ENCODE peak calls at places on chromosomes 4 and X, in six cellular contexts. K, Z, Y, I, M and X are unnamed samples.

GRCh38 chrX:137354851-137355250 is 211.1 kb upstream of the ZIC3 start:
- DNase-seq in K (no peak), Z (no peak), Y (no peak), I (no peak), M (no peak), X (no peak)

GRCh38 chr4:142405021-142405991 is 440.8 kb downstream of the INPP4B start:
- DNase-seq in K (peak; percentile 76), Z (peak; percentile 51), Y (no peak), I (no peak), M (peak; percentile 9), X (no peak)

GRCh38 chrX:78548012-78548411 is 111.1 kb downstream of the RTL3 start:
- DNase-seq in K (peak; percentile 42), Z (no peak), Y (no peak), I (no peak), M (no peak), X (no peak)

GRCh38 chr4:92497141-92497540 is 193.4 kb downstream of the GRID2 start:
- DNase-seq in K (no peak), Z (no peak), Y (no peak), I (no peak), M (no peak), X (no peak)

GRCh38 chr4:15336410-15337184 is 91.2 kb upstream of the C1QTNF7 start:
- DNase-seq in K (peak; percentile 82), Z (no peak), Y (no peak), I (no peak), M (no peak), X (no peak)

GRCh38 chr4:158805628-158806471 is 37.0 kb downstream of the FNIP2 start:
- DNase-seq in K (no peak), Z (no peak), Y (no peak), I (no peak), M (no peak), X (no peak)

GRCh38 chr4:65265526-65265925 is 404.8 kb downstream of the EPHA5 start:
- DNase-seq in K (no peak), Z (no peak), Y (no peak), I (no peak), M (no peak), X (no peak)

GRCh38 chr4:38904090-38904666 is 36.6 kb downstream of the FAM114A1 start:
- DNase-seq in K (no peak), Z (no peak), Y (no peak), I (no peak), M (no peak), X (no peak)

GRCh38 chrX:33592398-33592797 is 381.0 kb upstream of the DMD start:
- DNase-seq in K (no peak), Z (no peak), Y (no peak), I (no peak), M (no peak), X (no peak)

GRCh38 chr4:40842318-40842717 is 92.6 kb downstream of the NSUN7 start:
- DNase-seq in K (peak; percentile 39), Z (no peak), Y (no peak), I (no peak), M (no peak), X (no peak)
- H3K4me3 ChIP-seq in K (no peak overlapping the region), Z (no peak overlapping the region), Y (no peak overlapping the region), I (no peak overlapping the region), M (no peak overlapping the region), X (peak overlapping the region; percentile 39)

GRCh38 chrX:45472968-45473367 is 272.3 kb upstream of the DIPK2B start:
- DNase-seq in K (peak; percentile 65), Z (no peak), Y (no peak), I (no peak), M (no peak), X (no peak)
- H3K27ac ChIP-seq in K (peak overlapping the region; percentile 6), Z (no peak overlapping the region), Y (no peak overlapping the region), I (no peak overlapping the region), M (no peak overlapping the region), X (no peak overlapping the region)

DNA sequence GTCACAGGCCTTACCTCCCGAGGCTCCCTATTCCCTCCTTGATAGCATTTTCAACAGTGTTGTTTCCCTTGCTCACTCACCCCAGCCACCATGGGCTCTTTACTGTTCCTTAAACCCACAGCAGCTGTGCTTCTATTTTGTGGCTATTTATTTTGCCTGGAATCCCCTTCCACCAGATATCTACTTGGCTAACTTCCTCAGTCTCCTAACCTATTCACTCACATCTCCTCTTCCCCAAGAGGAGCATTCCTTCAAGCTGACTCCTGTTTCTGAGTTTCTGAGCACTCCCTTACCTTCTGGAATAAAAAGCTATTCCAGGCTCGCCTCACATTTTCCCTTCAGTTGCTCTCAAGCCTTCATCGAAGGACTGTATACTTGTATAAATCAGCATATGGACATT is 50.5 kb downstream of the CXCL1 start:
- DNase-seq in K (peak; percentile 89), Z (no peak), Y (no peak), I (no peak), M (no peak), X (no peak)
- TF ChIP-seq CTCF in K (no peak), Z (no peak), Y (no peak), I (no peak), M (no peak), X (no peak)

DNA sequence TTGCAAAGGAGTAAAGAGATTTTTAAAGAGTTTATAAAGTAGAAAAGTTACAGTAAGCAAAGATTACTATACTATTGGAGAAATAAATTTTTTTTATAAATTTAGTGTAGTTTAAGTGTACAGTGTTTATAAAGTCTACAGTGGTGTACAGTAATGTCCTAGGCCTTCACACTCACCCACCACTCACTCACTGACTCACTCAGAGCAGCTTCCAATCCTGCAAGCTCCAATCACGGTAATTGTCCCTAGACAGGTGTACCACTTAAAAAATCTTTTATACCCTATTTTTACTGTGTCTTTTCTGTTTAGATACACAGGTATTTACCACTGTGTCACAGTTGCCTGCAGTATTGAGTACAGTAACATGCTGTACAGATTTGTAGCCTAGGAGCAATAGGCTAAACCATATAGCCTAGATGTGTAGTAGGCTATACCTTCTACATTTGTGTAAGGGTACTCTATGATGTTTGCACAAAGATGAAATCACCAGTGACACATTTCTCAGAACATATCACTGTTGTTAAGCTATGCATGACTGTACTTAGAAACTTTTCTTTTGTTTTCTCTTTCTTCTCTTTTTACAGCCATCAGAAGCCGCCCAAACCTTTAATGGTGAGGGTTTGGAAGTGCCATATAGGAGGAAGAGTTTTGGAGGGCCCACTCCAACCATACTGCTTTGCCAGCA is 11.8 kb upstream of the SH3RF1 start:
- DNase-seq in K (no peak), Z (no peak), Y (no peak), I (peak; percentile 78), M (no peak), X (no peak)
- H3K4me3 ChIP-seq in K (peak overlapping the region; percentile 14), Z (no peak overlapping the region), Y (no peak overlapping the region), I (no peak overlapping the region), M (no peak overlapping the region), X (no peak overlapping the region)

GRCh38 chrX:30572004-30572403 is 5.6 kb downstream of the TASL start:
- DNase-seq in K (no peak), Z (no peak), Y (no peak), I (no peak), M (no peak), X (no peak)
- H3K27ac ChIP-seq in K (no peak overlapping the region), Z (peak overlapping the region; percentile 57), Y (no peak overlapping the region), I (no peak overlapping the region), M (no peak overlapping the region), X (no peak overlapping the region)

DNA sequence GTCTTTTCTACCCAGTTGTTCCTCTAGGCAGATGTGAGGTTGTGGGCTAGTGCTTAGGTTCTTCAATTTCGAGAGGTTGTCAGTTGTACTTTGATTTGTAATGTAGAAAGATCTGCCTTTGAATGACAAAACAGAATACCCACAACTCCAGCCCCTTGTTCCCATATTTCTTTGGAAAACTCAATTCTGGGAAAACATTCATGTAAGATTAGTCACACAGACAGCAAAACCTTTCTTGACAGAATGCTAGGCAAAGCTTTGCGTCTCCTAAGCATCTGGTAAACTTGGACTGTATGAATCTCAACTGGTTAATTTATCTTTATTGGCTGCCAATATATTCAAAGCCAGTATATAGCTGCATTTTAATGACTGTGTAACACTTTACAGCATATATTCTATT is 34.9 kb downstream of the NOCT start:
- DNase-seq in K (peak; percentile 56), Z (no peak), Y (no peak), I (no peak), M (no peak), X (no peak)
- TF ChIP-seq CTCF in K (no peak), Z (no peak), Y (no peak), I (no peak), M (no peak), X (no peak)